ENCODE peak calls at places on chromosomes 2 and 18, in six cellular contexts. One of them, this sample, is unnamed.
A peak's percentile ranks its signal among the peaks of the same experiment; 100 is the strongest.

GRCh38 chr2:109331864-109332848 is 203.2 kb downstream of the SH3RF3 start:
- DNase-seq in chondrocyte: no peak
- DNase-seq in RWPE1: peak; percentile 93
- DNase-seq in heart right ventricle: peak; percentile 63
- DNase-seq in neural crest cell: no peak
- DNase-seq in spleen: peak; percentile 86
- DNase-seq in this sample: no peak

GRCh38 chr2:15155959-15156574 is 405.1 kb downstream of the NBAS start:
- DNase-seq in chondrocyte: no peak
- DNase-seq in RWPE1: no peak
- DNase-seq in heart right ventricle: no peak
- DNase-seq in neural crest cell: no peak
- DNase-seq in spleen: peak; percentile 44
- DNase-seq in this sample: no peak

GRCh38 chr2:178512491-178512890 is 32.2 kb downstream of the PLEKHA3 start:
- DNase-seq in chondrocyte: no peak
- DNase-seq in RWPE1: peak; percentile 38
- DNase-seq in heart right ventricle: no peak
- DNase-seq in neural crest cell: no peak
- DNase-seq in spleen: no peak
- DNase-seq in this sample: no peak

GRCh38 chr18:53796042-53796729 is 428.3 kb downstream of the MBD2 start:
- DNase-seq in chondrocyte: no peak
- DNase-seq in RWPE1: peak; percentile 29
- DNase-seq in heart right ventricle: no peak
- DNase-seq in neural crest cell: no peak
- DNase-seq in spleen: no peak
- DNase-seq in this sample: no peak

GRCh38 chr2:31563273-31563839 is 17.4 kb downstream of the SRD5A2 start:
- DNase-seq in chondrocyte: no peak
- DNase-seq in RWPE1: peak; percentile 43
- DNase-seq in heart right ventricle: no peak
- DNase-seq in neural crest cell: no peak
- DNase-seq in spleen: no peak
- DNase-seq in this sample: no peak

GRCh38 chr2:67437132-67437531 is 40.0 kb downstream of the ETAA1 start:
- DNase-seq in chondrocyte: no peak
- DNase-seq in RWPE1: peak; percentile 66
- DNase-seq in heart right ventricle: no peak
- DNase-seq in neural crest cell: no peak
- DNase-seq in spleen: no peak
- DNase-seq in this sample: no peak

GRCh38 chr18:70216788-70217187 is 11.3 kb upstream of the RTTN start:
- DNase-seq in chondrocyte: no peak
- DNase-seq in RWPE1: no peak
- DNase-seq in heart right ventricle: no peak
- DNase-seq in neural crest cell: no peak
- DNase-seq in spleen: no peak
- DNase-seq in this sample: no peak

GRCh38 chr18:25876334-25876979 is 214.0 kb downstream of the SS18 start:
- DNase-seq in chondrocyte: no peak
- DNase-seq in RWPE1: no peak
- DNase-seq in heart right ventricle: no peak
- DNase-seq in neural crest cell: no peak
- DNase-seq in spleen: no peak
- DNase-seq in this sample: no peak

GRCh38 chr2:233643128-233643527 is 6.9 kb downstream of the UGT1A10 start:
- DNase-seq in chondrocyte: no peak
- DNase-seq in RWPE1: no peak
- DNase-seq in heart right ventricle: no peak
- DNase-seq in neural crest cell: no peak
- DNase-seq in spleen: no peak
- DNase-seq in this sample: no peak

GRCh38 chr2:76895469-76895868 is 626.7 kb downstream of the LRRTM4 start:
- DNase-seq in chondrocyte: no peak
- DNase-seq in RWPE1: no peak
- DNase-seq in heart right ventricle: no peak
- DNase-seq in neural crest cell: no peak
- DNase-seq in spleen: no peak
- DNase-seq in this sample: no peak

GRCh38 chr2:27753744-27754588 is 17.6 kb upstream of the MRPL33 start:
- DNase-seq in chondrocyte: no peak
- DNase-seq in RWPE1: peak; percentile 59
- DNase-seq in heart right ventricle: peak; percentile 78
- DNase-seq in neural crest cell: peak; percentile 76
- DNase-seq in spleen: peak; percentile 90
- DNase-seq in this sample: peak; percentile 45

GRCh38 chr2:133817680-133818566 is 249.7 kb upstream of the NCKAP5 start:
- DNase-seq in chondrocyte: no peak
- DNase-seq in RWPE1: peak; percentile 73
- DNase-seq in heart right ventricle: no peak
- DNase-seq in neural crest cell: no peak
- DNase-seq in spleen: no peak
- DNase-seq in this sample: no peak

GRCh38 chr2:85755122-85756027 is 1.6 kb downstream of the ATOH8 start:
- DNase-seq in chondrocyte: no peak
- DNase-seq in RWPE1: no peak
- DNase-seq in heart right ventricle: no peak
- DNase-seq in neural crest cell: no peak
- DNase-seq in spleen: no peak
- DNase-seq in this sample: no peak

GRCh38 chr2:180730976-180731375 is 249.4 kb upstream of the UBE2E3 start:
- DNase-seq in chondrocyte: no peak
- DNase-seq in RWPE1: no peak
- DNase-seq in heart right ventricle: no peak
- DNase-seq in neural crest cell: no peak
- DNase-seq in spleen: no peak
- DNase-seq in this sample: no peak

GRCh38 chr18:11324956-11325873 is 175.8 kb upstream of the PIEZO2 start:
- DNase-seq in chondrocyte: no peak
- DNase-seq in RWPE1: peak; percentile 22
- DNase-seq in heart right ventricle: no peak
- DNase-seq in neural crest cell: no peak
- DNase-seq in spleen: no peak
- DNase-seq in this sample: no peak

DNA sequence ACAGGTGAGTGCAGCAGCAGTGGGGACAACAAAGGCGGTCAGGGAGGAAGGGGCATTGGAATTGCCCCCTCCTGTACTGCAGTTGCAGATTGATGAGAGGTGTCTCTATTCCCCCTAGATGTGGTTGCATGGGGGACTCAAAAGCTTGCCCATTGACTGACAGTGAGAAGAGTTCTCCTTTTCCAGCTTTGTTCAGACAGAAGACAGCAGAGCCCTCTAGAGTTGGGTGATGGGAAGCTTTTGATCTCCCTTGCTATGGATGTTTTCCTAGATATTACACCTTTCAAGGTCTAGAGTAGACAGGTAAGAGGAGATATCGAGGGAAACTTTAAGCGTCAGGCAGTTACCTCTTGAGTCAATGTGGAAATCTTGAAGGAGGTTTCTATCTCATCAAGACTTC is 2.9 kb downstream of the PROKR1 start:
- DNase-seq in chondrocyte: no peak
- DNase-seq in RWPE1: no peak
- DNase-seq in heart right ventricle: no peak
- DNase-seq in neural crest cell: no peak
- DNase-seq in spleen: no peak
- DNase-seq in this sample: no peak
- TF ChIP-seq CTCF in chondrocyte: peak; percentile 27
- TF ChIP-seq CTCF in RWPE1: no peak
- TF ChIP-seq CTCF in heart right ventricle: no peak
- TF ChIP-seq CTCF in neural crest cell: no peak
- TF ChIP-seq CTCF in spleen: no peak
- TF ChIP-seq CTCF in this sample: peak; percentile 62

GRCh38 chr2:16862474-16862873 is 196.8 kb upstream of the CYRIA start:
- DNase-seq in chondrocyte: no peak
- DNase-seq in RWPE1: no peak
- DNase-seq in heart right ventricle: no peak
- DNase-seq in neural crest cell: no peak
- DNase-seq in spleen: no peak
- DNase-seq in this sample: no peak

GRCh38 chr2:16860627-16861026 is 195.0 kb upstream of the CYRIA start:
- DNase-seq in chondrocyte: no peak
- DNase-seq in RWPE1: no peak
- DNase-seq in heart right ventricle: no peak
- DNase-seq in neural crest cell: no peak
- DNase-seq in spleen: no peak
- DNase-seq in this sample: no peak

DNA sequence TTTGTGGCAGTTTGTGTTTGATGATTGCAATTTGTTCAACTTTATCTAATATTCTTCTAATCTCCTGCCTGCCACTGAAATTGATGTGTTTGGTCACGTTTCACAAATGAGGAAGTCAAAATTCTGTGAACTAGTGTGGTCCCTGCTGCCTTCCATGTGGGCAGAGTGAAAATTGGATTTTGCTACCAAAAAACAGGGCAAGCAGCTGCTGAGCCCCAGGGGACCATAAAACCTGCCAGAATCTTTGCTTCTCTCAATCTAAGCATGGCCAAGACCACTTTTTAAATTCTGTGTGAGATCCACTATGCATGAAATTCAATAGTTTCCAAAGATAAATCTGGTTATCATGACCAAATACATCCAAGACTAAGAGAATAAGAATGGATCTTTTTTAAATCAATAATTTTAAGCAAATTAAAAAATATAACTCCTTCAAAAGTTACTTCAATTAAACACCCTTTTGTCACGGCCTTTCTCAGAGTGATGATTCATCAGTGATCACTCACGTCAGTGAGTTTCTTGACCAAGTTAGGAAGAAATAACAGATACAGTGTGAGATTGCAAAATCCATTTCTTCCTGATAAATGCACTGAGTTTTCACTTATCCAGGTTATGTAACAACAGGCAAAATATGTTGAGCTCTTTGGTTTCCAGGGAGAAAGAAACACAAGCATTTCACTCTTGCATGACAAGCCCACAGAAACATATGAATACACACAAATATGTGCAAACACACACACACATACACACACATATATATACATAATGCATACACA is 195.7 kb upstream of the CYRIA start:
- DNase-seq in chondrocyte: no peak
- DNase-seq in RWPE1: peak; percentile 20
- DNase-seq in heart right ventricle: no peak
- DNase-seq in neural crest cell: no peak
- DNase-seq in spleen: no peak
- DNase-seq in this sample: no peak
- TF ChIP-seq CTCF in chondrocyte: no peak
- TF ChIP-seq CTCF in RWPE1: no peak
- TF ChIP-seq CTCF in heart right ventricle: no peak
- TF ChIP-seq CTCF in neural crest cell: no peak
- TF ChIP-seq CTCF in spleen: no peak
- TF ChIP-seq CTCF in this sample: no peak

DNA sequence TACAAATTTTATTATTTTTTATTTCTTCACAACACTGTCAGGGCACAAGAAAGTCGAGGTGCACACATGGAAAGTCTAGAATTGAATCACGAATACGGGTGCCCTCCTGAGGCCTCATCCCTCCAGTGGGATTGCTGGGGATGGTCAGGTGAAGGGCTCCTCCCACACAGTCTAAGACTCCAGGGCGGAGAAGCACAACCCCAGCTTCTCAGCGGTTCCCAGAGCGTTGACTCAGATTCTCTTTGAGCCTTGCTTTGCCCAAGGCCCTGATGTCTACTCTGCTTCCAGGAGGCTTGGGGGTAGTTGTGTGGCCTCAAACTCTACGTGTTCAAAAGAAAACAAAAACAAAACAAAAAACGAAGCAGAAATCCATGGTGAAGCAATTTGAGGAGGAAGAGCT is 108.4 kb downstream of the LYPD6B start:
- DNase-seq in chondrocyte: no peak
- DNase-seq in RWPE1: no peak
- DNase-seq in heart right ventricle: no peak
- DNase-seq in neural crest cell: no peak
- DNase-seq in spleen: no peak
- DNase-seq in this sample: no peak
- TF ChIP-seq CTCF in chondrocyte: no peak
- TF ChIP-seq CTCF in RWPE1: no peak
- TF ChIP-seq CTCF in heart right ventricle: no peak
- TF ChIP-seq CTCF in neural crest cell: no peak
- TF ChIP-seq CTCF in spleen: no peak
- TF ChIP-seq CTCF in this sample: no peak

GRCh38 chr2:208819190-208819589 is 412.6 kb downstream of the PTH2R start:
- DNase-seq in chondrocyte: no peak
- DNase-seq in RWPE1: no peak
- DNase-seq in heart right ventricle: no peak
- DNase-seq in neural crest cell: no peak
- DNase-seq in spleen: no peak
- DNase-seq in this sample: no peak

GRCh38 chr2:208820289-208820688 is 413.7 kb downstream of the PTH2R start:
- DNase-seq in chondrocyte: no peak
- DNase-seq in RWPE1: peak; percentile 5
- DNase-seq in heart right ventricle: no peak
- DNase-seq in neural crest cell: no peak
- DNase-seq in spleen: no peak
- DNase-seq in this sample: no peak
- TF ChIP-seq CTCF in chondrocyte: peak; percentile 52
- TF ChIP-seq CTCF in RWPE1: peak; percentile 25
- TF ChIP-seq CTCF in heart right ventricle: peak; percentile 22
- TF ChIP-seq CTCF in neural crest cell: no peak
- TF ChIP-seq CTCF in spleen: peak; percentile 15
- TF ChIP-seq CTCF in this sample: peak; percentile 48

GRCh38 chr18:50659091-50660003 is 99.5 kb downstream of the MAPK4 start:
- DNase-seq in chondrocyte: no peak
- DNase-seq in RWPE1: peak; percentile 14
- DNase-seq in heart right ventricle: no peak
- DNase-seq in neural crest cell: no peak
- DNase-seq in spleen: no peak
- DNase-seq in this sample: no peak
- TF ChIP-seq CTCF in chondrocyte: peak; percentile 45
- TF ChIP-seq CTCF in RWPE1: no peak
- TF ChIP-seq CTCF in heart right ventricle: peak; percentile 38
- TF ChIP-seq CTCF in neural crest cell: no peak
- TF ChIP-seq CTCF in spleen: no peak
- TF ChIP-seq CTCF in this sample: no peak

GRCh38 chr2:157178865-157179264 is 78.6 kb upstream of the GALNT5 start:
- DNase-seq in chondrocyte: no peak
- DNase-seq in RWPE1: no peak
- DNase-seq in heart right ventricle: no peak
- DNase-seq in neural crest cell: no peak
- DNase-seq in spleen: no peak
- DNase-seq in this sample: no peak
- TF ChIP-seq CTCF in chondrocyte: peak; percentile 17
- TF ChIP-seq CTCF in RWPE1: no peak
- TF ChIP-seq CTCF in heart right ventricle: no peak
- TF ChIP-seq CTCF in neural crest cell: no peak
- TF ChIP-seq CTCF in spleen: no peak
- TF ChIP-seq CTCF in this sample: no peak

DNA sequence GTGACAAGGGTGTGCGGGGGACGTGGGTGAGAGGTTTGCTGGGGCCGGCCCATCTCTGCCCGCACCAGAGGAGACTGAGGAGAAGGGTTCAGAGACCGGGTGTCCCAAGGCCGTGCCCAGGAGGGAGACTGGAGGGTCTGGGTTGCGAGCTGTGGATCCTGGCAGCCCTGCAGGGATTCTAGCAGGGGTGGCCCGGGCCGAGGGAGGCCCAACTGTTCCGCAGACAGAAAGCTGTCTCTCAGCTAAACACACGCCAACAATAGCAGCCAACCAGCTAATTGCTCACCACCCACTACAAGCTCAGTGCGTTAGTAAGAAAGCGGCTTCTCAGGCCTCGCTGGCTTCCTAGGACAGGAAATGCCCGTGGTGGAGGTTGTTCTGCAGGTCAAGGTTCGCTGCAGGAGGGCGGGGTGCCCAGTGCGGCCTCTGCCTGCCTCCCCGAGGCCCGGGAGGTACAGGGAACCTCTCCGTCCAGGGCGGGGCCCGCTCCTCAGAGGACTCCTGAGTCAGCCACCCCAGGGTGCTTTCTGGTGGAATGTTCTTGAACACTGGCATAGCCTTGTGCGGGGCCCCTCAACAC is 282.0 kb upstream of the PXDN start:
- DNase-seq in chondrocyte: peak; percentile 92
- DNase-seq in RWPE1: no peak
- DNase-seq in heart right ventricle: no peak
- DNase-seq in neural crest cell: no peak
- DNase-seq in spleen: peak; percentile 82
- DNase-seq in this sample: no peak
- TF ChIP-seq CTCF in chondrocyte: no peak
- TF ChIP-seq CTCF in RWPE1: no peak
- TF ChIP-seq CTCF in heart right ventricle: no peak
- TF ChIP-seq CTCF in neural crest cell: no peak
- TF ChIP-seq CTCF in spleen: no peak
- TF ChIP-seq CTCF in this sample: no peak